ENCODE peak calls at places on chromosomes 4 and X, in eight cellular contexts. One of them, this sample, is unnamed.

GRCh38 chr4:174592985-174593335 is 70.7 kb upstream of the HPGD start:
- DNase-seq in effector memory CD8-positive, alpha-beta T cell: no peak
- DNase-seq in endothelial cell of umbilical vein: no peak
- DNase-seq in left lung: no peak
- DNase-seq in AG04450: no peak
- DNase-seq in astrocyte of the spinal cord: peak
- DNase-seq in MM.1S: no peak
- DNase-seq in ureter: no peak
- DNase-seq in this sample: no peak

GRCh38 chr4:5958199-5958735 is 60.0 kb downstream of the C4orf50 start:
- DNase-seq in effector memory CD8-positive, alpha-beta T cell: no peak
- DNase-seq in endothelial cell of umbilical vein: no peak
- DNase-seq in left lung: no peak
- DNase-seq in AG04450: no peak
- DNase-seq in astrocyte of the spinal cord: no peak
- DNase-seq in MM.1S: no peak
- DNase-seq in ureter: no peak
- DNase-seq in this sample: no peak

GRCh38 chr4:156710571-156711195 is 260.9 kb downstream of the PDGFC start:
- DNase-seq in effector memory CD8-positive, alpha-beta T cell: no peak
- DNase-seq in endothelial cell of umbilical vein: no peak
- DNase-seq in left lung: no peak
- DNase-seq in AG04450: no peak
- DNase-seq in astrocyte of the spinal cord: peak
- DNase-seq in MM.1S: no peak
- DNase-seq in ureter: no peak
- DNase-seq in this sample: no peak

GRCh38 chr4:61760820-61761219 is 560.7 kb downstream of the ADGRL3 start:
- DNase-seq in effector memory CD8-positive, alpha-beta T cell: no peak
- DNase-seq in endothelial cell of umbilical vein: no peak
- DNase-seq in left lung: no peak
- DNase-seq in AG04450: no peak
- DNase-seq in astrocyte of the spinal cord: no peak
- DNase-seq in MM.1S: no peak
- DNase-seq in ureter: no peak
- DNase-seq in this sample: no peak

GRCh38 chr4:8350326-8350725 is 80.8 kb downstream of the HTRA3 start:
- DNase-seq in effector memory CD8-positive, alpha-beta T cell: no peak
- DNase-seq in endothelial cell of umbilical vein: no peak
- DNase-seq in left lung: peak
- DNase-seq in AG04450: no peak
- DNase-seq in astrocyte of the spinal cord: no peak
- DNase-seq in MM.1S: no peak
- DNase-seq in ureter: no peak
- DNase-seq in this sample: peak

GRCh38 chrX:22122510-22122909 is 90.4 kb downstream of the PHEX start:
- DNase-seq in effector memory CD8-positive, alpha-beta T cell: no peak
- DNase-seq in endothelial cell of umbilical vein: peak
- DNase-seq in left lung: no peak
- DNase-seq in AG04450: peak
- DNase-seq in astrocyte of the spinal cord: peak
- DNase-seq in MM.1S: no peak
- DNase-seq in ureter: no peak
- DNase-seq in this sample: peak

GRCh38 chrX:111071542-111072277 is 24.3 kb upstream of the PAK3 start:
- DNase-seq in effector memory CD8-positive, alpha-beta T cell: no peak
- DNase-seq in endothelial cell of umbilical vein: no peak
- DNase-seq in left lung: no peak
- DNase-seq in AG04450: no peak
- DNase-seq in astrocyte of the spinal cord: no peak
- DNase-seq in MM.1S: no peak
- DNase-seq in ureter: no peak
- DNase-seq in this sample: no peak

GRCh38 chrX:120769576-120770341 is 105.9 kb downstream of the CT47B1 start:
- DNase-seq in effector memory CD8-positive, alpha-beta T cell: no peak
- DNase-seq in endothelial cell of umbilical vein: peak
- DNase-seq in left lung: no peak
- DNase-seq in AG04450: no peak
- DNase-seq in astrocyte of the spinal cord: peak
- DNase-seq in MM.1S: peak
- DNase-seq in ureter: no peak
- DNase-seq in this sample: no peak

GRCh38 chrX:1163231-1163630 is 49.2 kb downstream of the CRLF2 start:
- DNase-seq in effector memory CD8-positive, alpha-beta T cell: no peak
- DNase-seq in endothelial cell of umbilical vein: no peak
- DNase-seq in left lung: peak
- DNase-seq in AG04450: no peak
- DNase-seq in astrocyte of the spinal cord: no peak
- DNase-seq in MM.1S: no peak
- DNase-seq in ureter: no peak
- DNase-seq in this sample: no peak

GRCh38 chr4:80361329-80361900 is 25.9 kb downstream of the CFAP299 start:
- DNase-seq in effector memory CD8-positive, alpha-beta T cell: no peak
- DNase-seq in endothelial cell of umbilical vein: peak
- DNase-seq in left lung: no peak
- DNase-seq in AG04450: no peak
- DNase-seq in astrocyte of the spinal cord: peak
- DNase-seq in MM.1S: peak
- DNase-seq in ureter: no peak
- DNase-seq in this sample: no peak

GRCh38 chr4:152738812-152739211 is 40.7 kb downstream of the TIGD4 start:
- DNase-seq in effector memory CD8-positive, alpha-beta T cell: no peak
- DNase-seq in endothelial cell of umbilical vein: no peak
- DNase-seq in left lung: no peak
- DNase-seq in AG04450: no peak
- DNase-seq in astrocyte of the spinal cord: no peak
- DNase-seq in MM.1S: no peak
- DNase-seq in ureter: no peak
- DNase-seq in this sample: no peak

GRCh38 chr4:129966175-129966574 is 870.2 kb downstream of the C4orf33 start:
- DNase-seq in effector memory CD8-positive, alpha-beta T cell: no peak
- DNase-seq in endothelial cell of umbilical vein: no peak
- DNase-seq in left lung: no peak
- DNase-seq in AG04450: no peak
- DNase-seq in astrocyte of the spinal cord: no peak
- DNase-seq in MM.1S: no peak
- DNase-seq in ureter: no peak
- DNase-seq in this sample: no peak

GRCh38 chr4:113566015-113566795 is 195.3 kb downstream of the CAMK2D start:
- DNase-seq in effector memory CD8-positive, alpha-beta T cell: no peak
- DNase-seq in endothelial cell of umbilical vein: no peak
- DNase-seq in left lung: no peak
- DNase-seq in AG04450: no peak
- DNase-seq in astrocyte of the spinal cord: no peak
- DNase-seq in MM.1S: no peak
- DNase-seq in ureter: no peak
- DNase-seq in this sample: no peak

GRCh38 chr4:113278324-113278934 is 229.0 kb downstream of the ANK2 start:
- DNase-seq in effector memory CD8-positive, alpha-beta T cell: peak
- DNase-seq in endothelial cell of umbilical vein: peak
- DNase-seq in left lung: no peak
- DNase-seq in AG04450: peak
- DNase-seq in astrocyte of the spinal cord: peak
- DNase-seq in MM.1S: peak
- DNase-seq in ureter: peak
- DNase-seq in this sample: peak

GRCh38 chr4:14824189-14824588 is 178.1 kb upstream of the CPEB2 start:
- DNase-seq in effector memory CD8-positive, alpha-beta T cell: no peak
- DNase-seq in endothelial cell of umbilical vein: no peak
- DNase-seq in left lung: no peak
- DNase-seq in AG04450: no peak
- DNase-seq in astrocyte of the spinal cord: no peak
- DNase-seq in MM.1S: no peak
- DNase-seq in ureter: no peak
- DNase-seq in this sample: no peak

GRCh38 chrX:129718701-129719100 is 20.1 kb upstream of the XPNPEP2 start:
- DNase-seq in effector memory CD8-positive, alpha-beta T cell: no peak
- DNase-seq in endothelial cell of umbilical vein: no peak
- DNase-seq in left lung: no peak
- DNase-seq in AG04450: no peak
- DNase-seq in astrocyte of the spinal cord: no peak
- DNase-seq in MM.1S: no peak
- DNase-seq in ureter: no peak
- DNase-seq in this sample: no peak

GRCh38 chr4:144621681-144622080 is 24.3 kb upstream of the HHIP start:
- DNase-seq in effector memory CD8-positive, alpha-beta T cell: no peak
- DNase-seq in endothelial cell of umbilical vein: no peak
- DNase-seq in left lung: no peak
- DNase-seq in AG04450: no peak
- DNase-seq in astrocyte of the spinal cord: no peak
- DNase-seq in MM.1S: no peak
- DNase-seq in ureter: no peak
- DNase-seq in this sample: no peak

GRCh38 chr4:178351185-178351584 is 908.9 kb upstream of the AGA start:
- DNase-seq in effector memory CD8-positive, alpha-beta T cell: no peak
- DNase-seq in endothelial cell of umbilical vein: no peak
- DNase-seq in left lung: no peak
- DNase-seq in AG04450: no peak
- DNase-seq in astrocyte of the spinal cord: no peak
- DNase-seq in MM.1S: no peak
- DNase-seq in ureter: no peak
- DNase-seq in this sample: no peak

This sample was measured in tibial artery.